ENCODE peak calls at places on chromosome 17, in ten cellular contexts. P is ovary, H is lower lobe of right lung, J is tibial nerve, R is H9, D is neuronal stem cell, Q is lung, S is OCI-LY7, M is HCT116, I is DND-41. O is an unnamed sample. For H3K4me1, the result is how much of the 10 kb centered on the place peaks cover.

GRCh38 chr17:67258836-67259468 is 14.0 kb upstream of the HELZ start:
- DNase-seq in P (no peak), H (no peak), J (no peak), R (peak), D (no peak), Q (no peak), S (no peak), M (no peak), I (peak), O (no peak)

GRCh38 chr17:61186996-61187395 is 212.6 kb upstream of the TBX2 start:
- DNase-seq in P (no peak), H (no peak), J (no peak), R (no peak), D (no peak), Q (no peak), S (no peak), M (no peak), I (no peak), O (no peak)

GRCh38 chr17:412211-413015 is 59.8 kb upstream of the RPH3AL start:
- DNase-seq in P (peak), H (no peak), J (peak), R (no peak), D (peak), Q (peak), S (peak), M (peak), I (peak), O (peak)

GRCh38 chr17:73998246-73999220 is 204.9 kb upstream of the RPL38 start:
- DNase-seq in P (no peak), H (peak), J (peak), R (peak), D (no peak), Q (peak), S (peak), M (peak), I (peak), O (peak)

GRCh38 chr17:20262116-20262977 is 205.0 kb downstream of the LGALS9B start:
- DNase-seq in P (no peak), H (no peak), J (no peak), R (no peak), D (no peak), Q (no peak), S (no peak), M (no peak), I (no peak), O (no peak)

GRCh38 chr17:58335779-58336455 is 7.3 kb upstream of the TSPOAP1 start:
- DNase-seq in P (no peak), H (peak), J (no peak), R (no peak), D (no peak), Q (no peak), S (peak), M (no peak), I (peak), O (peak)

GRCh38 chr17:58147930-58148434 is at the start of gene OR4D1:
- DNase-seq in P (no peak), H (no peak), J (no peak), R (no peak), D (no peak), Q (no peak), S (no peak), M (no peak), I (no peak), O (no peak)

GRCh38 chr17:75754378-75755204 is 10.4 kb downstream of the GALK1 start:
- DNase-seq in P (no peak), H (no peak), J (no peak), R (no peak), D (no peak), Q (no peak), S (no peak), M (no peak), I (no peak), O (no peak)

DNA sequence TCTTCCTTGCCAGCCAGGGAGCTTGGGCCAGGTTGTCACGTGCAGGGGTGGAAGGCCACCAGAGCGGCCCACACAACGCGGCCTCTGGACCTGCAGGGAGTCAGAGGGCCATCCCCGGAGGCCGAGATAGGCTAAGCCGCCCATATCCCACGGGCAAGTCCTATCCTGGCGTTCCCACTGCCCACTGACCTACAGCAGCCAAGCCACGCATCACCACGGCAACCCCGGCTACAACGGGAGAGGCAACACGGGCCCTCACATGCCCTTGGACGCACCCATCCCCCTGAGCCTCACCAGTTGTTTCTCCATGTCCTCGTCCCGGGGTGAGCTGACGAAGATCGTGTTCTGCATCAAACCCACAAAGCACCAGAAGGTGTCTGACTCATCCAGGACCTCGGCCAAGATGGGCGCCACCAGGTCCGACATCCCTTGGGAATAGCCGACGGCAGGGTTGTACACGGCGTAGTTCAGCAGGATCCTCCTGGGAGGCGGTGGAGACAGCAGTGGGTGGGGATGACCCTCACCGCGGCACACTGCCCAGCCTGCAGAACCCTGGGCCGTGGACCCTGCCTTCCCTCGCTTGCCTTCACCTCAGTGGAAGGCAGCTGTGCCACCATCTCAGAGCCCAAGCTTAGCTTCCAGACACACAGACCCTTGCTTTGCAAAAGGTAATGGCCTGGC is 88.2 kb downstream of the TBC1D16 start:
- DNase-seq in P (peak), H (peak), J (no peak), R (peak), D (no peak), Q (no peak), S (no peak), M (no peak), I (no peak), O (no peak)
- H3K4me1 ChIP-seq in P (under half), H (under half), J (under half), R (under half), D (under half), Q (under half), S (under half), M (under half), I (under half), O (under half)

DNA sequence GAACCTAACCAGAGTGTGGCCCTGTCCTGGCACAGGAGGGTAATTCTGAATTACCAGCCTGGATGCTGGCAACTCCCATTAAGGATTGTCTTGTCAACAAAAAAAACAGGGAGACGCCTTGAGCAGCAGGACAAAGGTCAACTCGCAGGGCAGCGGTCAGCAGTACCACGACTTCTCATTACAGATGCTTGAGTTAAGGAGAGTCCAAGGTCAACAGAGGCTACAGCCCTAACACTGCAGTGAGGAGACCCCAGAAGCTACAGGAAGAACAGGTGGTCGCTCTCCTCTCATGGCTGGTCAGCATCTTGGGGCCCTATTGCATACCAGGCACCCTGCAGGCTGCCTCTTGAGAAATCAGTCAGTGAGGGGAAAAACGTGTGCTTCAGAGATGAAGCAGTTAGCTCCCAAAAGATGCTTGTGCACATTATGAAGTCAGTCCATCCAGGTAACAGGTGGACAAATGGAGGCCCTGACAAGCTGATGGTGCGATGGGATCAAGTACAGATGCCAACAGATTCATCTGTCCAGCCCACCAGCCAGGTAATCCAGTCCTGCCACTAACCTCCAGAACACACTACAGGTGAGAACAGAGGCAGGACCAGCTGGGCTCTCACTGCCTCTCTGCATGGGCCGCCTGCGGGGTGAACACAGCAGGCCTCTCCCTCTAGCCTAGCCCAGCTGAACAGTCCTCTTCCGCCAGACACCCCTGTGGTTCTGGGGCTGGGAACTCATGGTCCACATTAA is 4.2 kb downstream of the CSNK1D start:
- DNase-seq in P (no peak), H (no peak), J (no peak), R (no peak), D (no peak), Q (no peak), S (no peak), M (no peak), I (no peak), O (no peak)
- H3K4me1 ChIP-seq in P (under half), H (half or more), J (half or more), R (under half), D (under half), Q (under half), S (under half), M (half or more), I (half or more), O (half or more)

GRCh38 chr17:83098241-83099085 is 19.1 kb downstream of the METRNL start:
- DNase-seq in P (no peak), H (no peak), J (no peak), R (no peak), D (no peak), Q (no peak), S (no peak), M (no peak), I (no peak), O (no peak)

GRCh38 chr17:83100220-83100852 is 20.9 kb downstream of the METRNL start:
- DNase-seq in P (no peak), H (no peak), J (no peak), R (no peak), D (no peak), Q (no peak), S (no peak), M (no peak), I (no peak), O (no peak)

GRCh38 chr17:83099086-83099540 is 19.7 kb downstream of the METRNL start:
- DNase-seq in P (no peak), H (no peak), J (no peak), R (no peak), D (no peak), Q (no peak), S (no peak), M (no peak), I (no peak), O (no peak)

GRCh38 chr17:83100853-83101391 is 21.5 kb downstream of the METRNL start:
- DNase-seq in P (no peak), H (no peak), J (no peak), R (no peak), D (no peak), Q (no peak), S (peak), M (no peak), I (peak), O (no peak)

GRCh38 chr17:83099570-83100181 is 20.3 kb downstream of the METRNL start:
- DNase-seq in P (no peak), H (no peak), J (no peak), R (no peak), D (no peak), Q (no peak), S (no peak), M (no peak), I (peak), O (no peak)
- H3K4me1 ChIP-seq in P (under half), H (under half), J (half or more), R (under half), D (under half), Q (under half), S (under half), M (under half), I (under half), O (under half)

GRCh38 chr17:50425001-50425681 is 877 bp upstream of the ACSF2 start:
- DNase-seq in P (peak), H (no peak), J (no peak), R (no peak), D (no peak), Q (no peak), S (no peak), M (no peak), I (no peak), O (no peak)

GRCh38 chr17:50425682-50426471 is at the start of gene ACSF2:
- DNase-seq in P (peak), H (peak), J (peak), R (peak), D (peak), Q (peak), S (peak), M (no peak), I (peak), O (peak)

GRCh38 chr17:50423553-50424159 is 2.4 kb upstream of the ACSF2 start:
- DNase-seq in P (peak), H (peak), J (no peak), R (no peak), D (no peak), Q (peak), S (peak), M (peak), I (no peak), O (no peak)

GRCh38 chr17:50422738-50423137 is 3.3 kb upstream of the ACSF2 start:
- DNase-seq in P (no peak), H (no peak), J (no peak), R (no peak), D (no peak), Q (no peak), S (no peak), M (no peak), I (no peak), O (no peak)

GRCh38 chr17:50424246-50425000 is 1.6 kb upstream of the ACSF2 start:
- DNase-seq in P (no peak), H (no peak), J (no peak), R (no peak), D (no peak), Q (no peak), S (no peak), M (no peak), I (no peak), O (no peak)
- H3K4me1 ChIP-seq in P (under half), H (half or more), J (half or more), R (under half), D (under half), Q (under half), S (under half), M (under half), I (half or more), O (under half)

GRCh38 chr17:35804658-35805192 is 4.6 kb upstream of the TAF15 start:
- DNase-seq in P (no peak), H (no peak), J (peak), R (peak), D (peak), Q (peak), S (peak), M (peak), I (peak), O (peak)
- H3K4me1 ChIP-seq in P (under half), H (under half), J (under half), R (under half), D (under half), Q (under half), S (under half), M (under half), I (under half), O (under half)

O was measured in CD4-positive, CD25-positive, alpha-beta regulatory T cell.